ENCODE peak calls at places on chromosomes 4 and X, in ten cellular contexts. X is PC-3, Z is GM23248, O is A549, Y is IMR-90, I is HepG2, K is neuronal stem cell, J is GM23338, V is OCI-LY7, L is SK-N-SH. N is an unnamed sample.

GRCh38 chr4:186685744-186686143 is 37.9 kb downstream of the FAT1 start:
- DNase-seq in J (peak), K (no peak), O (peak), L (no peak), Z (peak), X (peak), Y (peak), V (no peak), I (peak), N (no peak)

GRCh38 chrX:129480889-129481288 is 42.4 kb downstream of the SMARCA1 start:
- DNase-seq in K (no peak), V (no peak), X (no peak), I (no peak), Y (no peak), L (no peak), O (no peak), Z (no peak), J (no peak), N (no peak)

GRCh38 chr4:182832352-182833120 is 84.7 kb downstream of the DCTD start:
- DNase-seq in Y (no peak), X (no peak), O (no peak), Z (peak), K (no peak), I (peak), J (no peak), V (no peak), L (no peak), N (peak)

GRCh38 chrX:989959-990510 is 222.4 kb downstream of the CRLF2 start:
- DNase-seq in Z (no peak), O (peak), K (no peak), Y (peak), L (no peak), I (no peak), X (no peak), V (no peak), J (no peak), N (peak)

GRCh38 chr4:66681962-66682361 is 863.3 kb downstream of the CENPC start:
- DNase-seq in V (no peak), O (no peak), I (no peak), X (no peak), L (no peak), Y (peak), K (no peak), Z (no peak), J (no peak), N (no peak)

GRCh38 chr4:174867893-174868292 is 38.8 kb upstream of the GLRA3 start:
- DNase-seq in K (no peak), X (no peak), V (no peak), I (no peak), J (no peak), Y (no peak), O (no peak), L (no peak), Z (no peak), N (no peak)

GRCh38 chrX:119622356-119623232 is 16.4 kb upstream of the NKRF start:
- DNase-seq in O (no peak), L (no peak), X (no peak), Z (peak), V (no peak), Y (peak), J (no peak), K (no peak), I (no peak), N (peak)

GRCh38 chr4:89837385-89837995 is 529 bp upstream of the SNCA start:
- DNase-seq in L (peak), X (no peak), I (no peak), K (peak), Y (peak), Z (peak), J (no peak), V (no peak), O (peak), N (no peak)

GRCh38 chr4:61427099-61427817 is 227.1 kb downstream of the ADGRL3 start:
- DNase-seq in V (no peak), Y (no peak), J (no peak), K (no peak), I (no peak), Z (no peak), O (no peak), L (no peak), X (peak), N (no peak)

GRCh38 chr4:4432341-4433125 is 45.6 kb downstream of the NSG1 start:
- DNase-seq in I (no peak), L (no peak), Y (no peak), K (no peak), Z (no peak), O (no peak), J (no peak), X (no peak), V (no peak), N (no peak)

GRCh38 chrX:41087219-41087618 is 2.0 kb downstream of the USP9X start:
- DNase-seq in J (no peak), Y (no peak), X (peak), Z (no peak), K (no peak), V (no peak), O (no peak), L (no peak), I (no peak), N (no peak)

GRCh38 chr4:172515266-172515879 is 653.2 kb upstream of the GALNT7 start:
- DNase-seq in L (no peak), Z (no peak), I (no peak), V (no peak), X (no peak), J (peak), O (no peak), Y (peak), K (no peak), N (no peak)

GRCh38 chrX:50075630-50076349 is 125.0 kb downstream of the AKAP4 start:
- DNase-seq in J (no peak), V (no peak), Y (no peak), K (no peak), L (no peak), X (no peak), O (no peak), I (no peak), Z (no peak), N (no peak)

GRCh38 chr4:8817813-8818062 is 53.9 kb downstream of the HMX1 start:
- DNase-seq in J (no peak), Y (no peak), Z (no peak), X (no peak), L (peak), I (no peak), K (no peak), O (no peak), V (no peak), N (no peak)

GRCh38 chr4:10015140-10015753 is 6.0 kb downstream of the SLC2A9 start:
- DNase-seq in X (peak), V (peak), Z (peak), J (peak), K (peak), O (no peak), Y (peak), I (no peak), L (peak), N (no peak)

GRCh38 chrX:38806875-38807601 is 5.8 kb downstream of the MID1IP1 start:
- DNase-seq in Y (no peak), X (no peak), Z (peak), J (peak), V (peak), I (peak), L (no peak), K (no peak), O (no peak), N (no peak)

GRCh38 chrX:136214551-136214950 is 36.6 kb downstream of the MAP7D3 start:
- DNase-seq in O (no peak), Y (peak), J (no peak), L (no peak), V (no peak), X (peak), I (peak), K (no peak), Z (peak), N (no peak)

GRCh38 chr4:169079942-169080827 is 70.1 kb upstream of the CBR4 start:
- DNase-seq in J (no peak), X (peak), Z (peak), V (no peak), O (no peak), I (peak), Y (peak), L (peak), K (no peak), N (peak)

GRCh38 chr4:8269535-8270417 is at the start of gene HTRA3:
- DNase-seq in Z (peak), Y (peak), L (no peak), X (peak), V (no peak), J (peak), I (no peak), K (peak), O (no peak), N (peak)

GRCh38 chrX:19832186-19832965 is 55.0 kb downstream of the SH3KBP1 start:
- DNase-seq in K (no peak), Z (no peak), I (no peak), X (no peak), J (no peak), V (no peak), L (no peak), Y (no peak), O (no peak), N (no peak)

GRCh38 chr4:139126898-139127297 is 50.1 kb downstream of the ELF2 start:
- DNase-seq in Z (no peak), J (no peak), K (no peak), I (no peak), O (no peak), Y (no peak), X (no peak), L (no peak), V (no peak), N (no peak)

GRCh38 chrX:72045552-72046277 is 86.0 kb downstream of the RTL5 start:
- DNase-seq in X (peak), J (peak), K (no peak), L (peak), O (no peak), Z (no peak), I (no peak), V (no peak), Y (no peak), N (no peak)

GRCh38 chrX:150547511-150548115 is 20.8 kb upstream of the MTM1 start:
- DNase-seq in K (no peak), J (peak), L (peak), Y (no peak), O (peak), Z (peak), X (no peak), V (no peak), I (no peak), N (peak)

GRCh38 chr4:25859429-25860148 is 3.2 kb downstream of the SEL1L3 start:
- DNase-seq in V (peak), L (peak), Z (no peak), J (no peak), Y (no peak), X (no peak), O (no peak), I (no peak), K (no peak), N (no peak)

GRCh38 chrX:65987856-65988255 is 52.0 kb downstream of the VSIG4 start:
- DNase-seq in Z (no peak), V (no peak), J (no peak), Y (no peak), I (no peak), L (no peak), O (no peak), X (no peak), K (no peak), N (no peak)

GRCh38 chr4:153094435-153094834 is 109.8 kb upstream of the TRIM2 start:
- DNase-seq in I (no peak), Z (no peak), O (no peak), Y (no peak), L (no peak), J (no peak), V (no peak), X (no peak), K (no peak), N (no peak)

GRCh38 chrX:74774988-74775387 is 150.3 kb downstream of the NEXMIF start:
- DNase-seq in Y (no peak), V (no peak), Z (no peak), X (no peak), L (no peak), K (no peak), O (no peak), J (no peak), I (no peak), N (no peak)

GRCh38 chr4:22444813-22445212 is 71.1 kb downstream of the ADGRA3 start:
- DNase-seq in Z (no peak), V (no peak), K (no peak), O (no peak), X (no peak), I (no peak), J (no peak), L (no peak), Y (no peak), N (no peak)

GRCh38 chr4:39062499-39062898 is 467 bp downstream of the KLHL5 start:
- DNase-seq in X (no peak), V (no peak), J (no peak), O (no peak), Z (peak), K (no peak), I (no peak), L (peak), Y (no peak), N (no peak)

GRCh38 chr4:139028191-139028661 is 12.6 kb downstream of the NOCT start:
- DNase-seq in Y (no peak), I (no peak), X (no peak), J (peak), K (no peak), L (no peak), Z (no peak), V (no peak), O (no peak), N (peak)

GRCh38 chr4:167775374-167775773 is 317.0 kb upstream of the ANXA10 start:
- DNase-seq in Z (no peak), O (no peak), X (peak), I (no peak), L (no peak), V (no peak), Y (peak), K (no peak), J (no peak), N (no peak)

GRCh38 chr4:94352996-94353395 is 10.4 kb upstream of the HPGDS start:
- DNase-seq in O (no peak), J (no peak), Z (peak), K (no peak), Y (no peak), X (no peak), V (no peak), L (no peak), I (no peak), N (no peak)

GRCh38 chr4:3729188-3729884 is 36.8 kb upstream of the ADRA2C start:
- DNase-seq in K (no peak), Y (peak), Z (peak), O (no peak), J (no peak), I (no peak), X (no peak), L (no peak), V (peak), N (peak)

GRCh38 chr4:84952004-84952403 is 14.5 kb downstream of the WDFY3 start:
- DNase-seq in X (peak), V (no peak), Y (peak), J (no peak), I (peak), K (no peak), O (peak), Z (peak), L (no peak), N (no peak)

GRCh38 chr4:70688795-70689231 is 481 bp downstream of the UTP3 start:
- DNase-seq in L (peak), J (peak), V (no peak), Z (peak), K (no peak), X (no peak), O (no peak), I (no peak), Y (no peak), N (peak)

GRCh38 chr4:101187837-101188236 is 159.5 kb downstream of the PPP3CA start:
- DNase-seq in Y (no peak), X (peak), Z (peak), O (no peak), I (no peak), K (no peak), L (no peak), V (peak), J (no peak), N (no peak)
- H3K4me2 ChIP-seq in Y (no peak), X (peak), Z (no peak), O (peak), I (no peak), K (no peak), L (no peak), V (no peak), J (no peak), N (no peak)

GRCh38 chr4:2333916-2334644 is 72.2 kb upstream of the MXD4 start:
- DNase-seq in Z (no peak), K (no peak), V (no peak), X (no peak), I (no peak), Y (no peak), J (no peak), L (peak), O (no peak), N (peak)
- H3K4me2 ChIP-seq in Z (no peak), K (no peak), V (no peak), X (no peak), I (no peak), Y (no peak), J (no peak), L (no peak), O (no peak), N (no peak)

GRCh38 chr4:158624889-158625478 is 46.7 kb downstream of the C4orf46 start:
- DNase-seq in O (peak), Z (peak), V (peak), Y (peak), X (peak), K (peak), J (peak), L (peak), I (peak), N (peak)
- H3K4me2 ChIP-seq in O (no peak), Z (no peak), V (no peak), Y (no peak), X (no peak), K (no peak), J (no peak), L (no peak), I (no peak), N (no peak)

GRCh38 chr4:81198609-81199008 is 16.4 kb downstream of the PRKG2 start:
- DNase-seq in I (no peak), O (no peak), V (no peak), J (no peak), Z (no peak), K (no peak), Y (no peak), X (no peak), L (no peak), N (no peak)

GRCh38 chr4:81198151-81198550 is 16.9 kb downstream of the PRKG2 start:
- DNase-seq in J (no peak), K (no peak), Y (no peak), Z (no peak), L (no peak), I (no peak), O (no peak), V (no peak), X (no peak), N (no peak)

GRCh38 chr4:81194286-81194685 is 20.7 kb downstream of the PRKG2 start:
- DNase-seq in O (no peak), L (no peak), J (no peak), V (no peak), Z (peak), Y (no peak), K (no peak), X (no peak), I (no peak), N (no peak)

GRCh38 chr4:81196126-81196650 is 18.8 kb downstream of the PRKG2 start:
- DNase-seq in L (no peak), Z (no peak), K (no peak), O (no peak), I (no peak), J (no peak), Y (no peak), V (no peak), X (no peak), N (no peak)

DNA sequence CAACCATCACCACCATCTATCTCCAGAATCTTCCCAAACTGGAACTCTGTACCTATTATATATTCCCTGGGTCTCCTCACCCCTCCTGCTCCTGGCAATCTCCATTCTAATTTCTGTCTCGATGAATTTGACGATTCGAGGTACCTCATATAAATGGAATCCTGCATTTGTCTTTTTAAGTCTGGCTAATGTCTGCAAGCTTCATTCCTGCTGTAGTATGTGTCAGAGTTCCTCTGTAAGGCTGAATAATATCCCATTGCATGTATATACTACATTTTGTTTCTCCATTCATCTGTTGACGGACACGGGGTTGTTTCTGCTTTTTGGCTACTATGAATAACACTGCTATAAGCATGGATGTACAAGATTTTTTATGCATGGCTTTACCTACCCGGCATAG is 19.5 kb downstream of the PRKG2 start:
- DNase-seq in I (no peak), K (no peak), X (no peak), V (no peak), J (no peak), Z (peak), Y (peak), O (no peak), L (no peak), N (no peak)
- H3K4me2 ChIP-seq in I (no peak), K (no peak), X (no peak), V (no peak), J (no peak), Z (peak), Y (no peak), O (no peak), L (no peak), N (no peak)

DNA sequence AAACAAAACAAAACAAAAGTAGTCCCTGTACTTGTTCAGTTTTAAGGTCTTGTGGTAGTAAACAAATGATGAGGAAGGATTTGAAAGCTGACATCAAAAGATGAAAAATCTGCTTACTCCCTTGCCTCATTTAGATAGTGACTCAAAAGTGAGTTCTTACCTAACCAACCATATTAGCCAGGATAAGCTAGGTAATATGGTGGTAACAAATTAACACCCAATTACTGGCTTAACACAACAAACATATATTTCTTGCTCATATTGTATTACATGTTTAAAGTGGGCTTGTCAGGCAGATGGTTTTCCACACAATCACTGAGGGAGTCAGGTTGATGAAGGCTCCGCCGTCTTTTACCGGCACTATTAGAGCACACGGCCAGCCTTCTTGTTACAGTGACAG is 189.7 kb downstream of the PPARGC1A start:
- DNase-seq in Y (no peak), O (no peak), J (no peak), L (no peak), X (no peak), I (no peak), Z (no peak), V (no peak), K (no peak), N (no peak)
- H3K4me2 ChIP-seq in Y (no peak), O (no peak), J (no peak), L (no peak), X (no peak), I (no peak), Z (no peak), V (no peak), K (no peak), N (no peak)

DNA sequence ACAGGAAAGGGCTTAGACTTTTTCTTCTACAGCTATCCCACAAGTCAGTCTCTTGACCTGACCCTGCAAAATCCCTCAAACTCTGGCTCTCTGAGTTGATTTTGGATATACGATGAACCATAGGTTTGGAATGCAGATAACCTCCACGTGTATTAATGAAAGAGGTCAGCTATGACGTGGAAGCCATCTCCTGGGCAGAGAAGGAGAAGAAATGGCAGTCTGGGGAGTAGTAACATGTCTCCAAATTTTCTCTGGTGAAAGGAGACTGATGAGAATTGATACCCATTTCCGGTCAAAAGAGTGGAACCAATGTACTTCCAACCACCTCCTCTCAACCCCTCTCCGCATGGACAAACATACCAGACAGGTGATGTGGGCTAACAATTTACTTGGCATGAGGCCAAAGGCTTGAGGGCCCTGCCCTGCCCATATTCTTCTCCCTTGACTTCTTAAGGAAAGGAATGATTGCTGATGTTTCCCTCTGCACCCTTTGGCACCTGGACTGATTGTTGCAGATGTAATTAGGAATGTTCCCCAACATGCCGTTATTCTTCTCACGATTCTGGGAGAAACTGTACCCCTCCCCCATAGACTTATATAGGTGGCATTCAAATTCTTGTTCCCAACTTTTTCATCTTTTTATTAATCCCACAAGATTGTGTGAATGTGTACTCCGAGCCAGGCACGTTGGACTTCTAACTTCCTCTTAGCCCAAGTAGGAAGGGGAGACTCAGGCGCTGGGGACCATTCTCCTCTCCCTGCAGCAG is 580 bp upstream of the PLS3 start:
- DNase-seq in L (no peak), O (peak), K (no peak), Y (peak), X (peak), V (no peak), Z (no peak), I (peak), J (no peak), N (no peak)
- H3K4me2 ChIP-seq in L (peak), O (peak), K (no peak), Y (peak), X (peak), V (no peak), Z (peak), I (peak), J (peak), N (peak)